ENCODE peak calls at places on chromosomes 1 and 21, in ten cellular contexts. X is coronary artery; R is endothelial cell; V is choroid plexus epithelial cell; B is upper lobe of left lung; N is AG09309; D is H1; M is CD4-positive, alpha-beta T cell; F is fibroblast of pulmonary artery; G is OCI-LY7. S is an unnamed sample.

GRCh38 chr1:211647666-211648065 is 27.8 kb downstream of the NEK2 start:
- DNase-seq in X (no peak), M (no peak), D (no peak), F (no peak), B (no peak), G (no peak), V (no peak), N (no peak), R (no peak), S (no peak)

GRCh38 chr1:159786966-159787365 is 6.2 kb downstream of the DUSP23 start:
- DNase-seq in F (peak; percentile 37), D (no peak), M (no peak), R (no peak), N (no peak), V (no peak), B (no peak), G (no peak), X (no peak), S (no peak)

GRCh38 chr1:11749203-11749689 is 12.7 kb upstream of the C1orf167 start:
- DNase-seq in N (no peak), D (no peak), X (no peak), G (no peak), V (peak; percentile 31), B (peak; percentile 81), M (peak; percentile 32), F (peak; percentile 43), R (peak; percentile 49), S (no peak)

GRCh38 chr1:178612261-178612660 is 99.4 kb downstream of the TEX35 start:
- DNase-seq in G (no peak), D (no peak), V (peak; percentile 72), N (no peak), B (no peak), M (no peak), R (no peak), X (no peak), F (peak; percentile 76), S (no peak)

GRCh38 chr1:157114183-157115121 is 14.8 kb upstream of the ETV3L start:
- DNase-seq in M (no peak), G (no peak), R (no peak), V (no peak), N (no peak), B (no peak), X (no peak), D (no peak), F (no peak), S (no peak)

GRCh38 chr1:112727716-112728115 is 12.6 kb upstream of the PPM1J start:
- DNase-seq in M (no peak), V (no peak), B (no peak), N (no peak), R (no peak), X (no peak), F (no peak), G (no peak), D (no peak), S (no peak)

GRCh38 chr1:15843826-15844572 is 3.5 kb upstream of the SPEN start:
- DNase-seq in M (no peak), V (no peak), D (no peak), R (no peak), N (no peak), X (no peak), B (no peak), G (peak; percentile 88), F (no peak), S (no peak)

GRCh38 chr21:21897275-21897883 is 899.2 kb downstream of the NCAM2 start:
- DNase-seq in V (no peak), R (no peak), X (no peak), N (no peak), B (no peak), D (no peak), G (no peak), F (no peak), M (no peak), S (no peak)

GRCh38 chr21:33915368-33916199 is at the start of gene ATP5PO:
- DNase-seq in X (peak; percentile 99), N (peak; percentile 88), R (peak; percentile 96), G (peak; percentile 98), D (peak; percentile 92), B (peak; percentile 98), V (peak; percentile 99), F (peak; percentile 98), M (peak; percentile 93), S (peak; percentile 83)

GRCh38 chr1:15305366-15305765 is 58.3 kb downstream of the FHAD1 start:
- DNase-seq in V (peak; percentile 67), G (no peak), B (no peak), N (peak; percentile 68), D (no peak), F (peak; percentile 13), M (no peak), X (no peak), R (no peak), S (no peak)

DNA sequence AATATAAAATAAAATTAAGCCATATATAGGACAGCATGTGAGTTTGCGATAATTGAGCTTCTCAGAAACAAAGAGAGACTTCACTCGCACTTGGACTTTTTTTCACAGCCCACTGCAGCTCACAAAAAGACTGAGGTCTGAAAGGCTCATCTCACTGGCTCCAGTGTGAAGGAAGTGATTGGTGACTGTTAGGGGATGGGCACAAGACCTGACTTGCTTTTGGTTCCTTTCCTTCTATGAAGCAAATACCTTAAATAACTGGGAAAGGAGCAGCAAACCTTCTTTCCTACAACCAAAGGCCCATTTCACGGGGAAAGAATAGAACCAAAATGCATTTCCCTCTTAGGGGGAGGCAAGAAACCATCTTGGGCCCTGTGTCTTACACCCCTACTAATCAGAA is 13.1 kb upstream of the TTLL7 start:
- DNase-seq in M (no peak), D (no peak), V (no peak), X (no peak), B (no peak), N (no peak), F (no peak), G (no peak), R (no peak), S (no peak)
- TF ChIP-seq CTCF in M (no peak), D (no peak), V (no peak), X (no peak), B (no peak), N (no peak), F (no peak), G (no peak), R (no peak), S (no peak)

DNA sequence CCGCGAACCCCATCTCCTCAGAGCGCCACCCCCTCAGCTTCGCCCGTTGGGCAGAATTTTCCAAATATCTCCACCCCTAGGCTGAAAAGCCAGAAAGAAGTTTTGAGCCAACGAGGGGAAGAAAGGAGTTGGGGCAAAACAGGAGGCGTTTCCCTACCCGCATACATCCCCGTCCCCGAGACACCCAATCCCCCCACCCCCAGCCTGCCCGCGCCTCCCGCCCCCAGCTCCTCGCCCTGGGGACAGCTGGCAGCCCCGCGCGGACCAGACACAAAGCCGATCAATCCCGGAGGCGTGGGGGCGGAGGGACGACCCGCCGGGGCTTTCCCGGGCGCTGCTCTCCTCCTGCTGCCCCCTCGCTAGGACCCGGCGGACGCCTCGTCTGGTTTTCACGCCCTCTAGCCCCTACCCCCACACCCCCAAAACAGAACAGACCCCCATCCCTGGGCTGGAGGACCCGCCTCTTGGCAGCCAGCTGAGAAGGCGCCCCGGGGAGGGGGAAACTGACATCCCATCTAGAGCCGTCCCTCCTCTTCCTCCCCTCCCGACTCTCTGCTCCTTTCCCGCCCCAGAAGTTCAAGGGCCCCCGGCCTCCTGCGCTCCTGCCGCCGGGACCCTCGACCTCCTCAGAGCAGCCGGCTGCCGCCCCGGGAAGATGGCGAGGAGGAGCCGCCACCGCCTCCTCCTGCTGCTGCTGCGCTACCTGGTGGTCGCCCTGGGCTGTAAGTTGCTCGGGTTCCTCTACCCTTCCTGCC is at the start of gene JAM2:
- DNase-seq in F (peak; percentile 6), R (peak; percentile 41), V (peak; percentile 23), B (peak; percentile 24), M (peak; percentile 20), G (peak; percentile 56), N (no peak), D (no peak), X (no peak), S (no peak)
- TF ChIP-seq CTCF in F (peak; percentile 23), R (peak; percentile 7), V (peak; percentile 45), B (peak; percentile 15), M (no peak), G (peak; percentile 46), N (peak; percentile 24), D (peak; percentile 44), X (peak; percentile 16), S (no peak)

GRCh38 chr1:231757101-231757404 is 130.5 kb downstream of the DISC1 start:
- DNase-seq in R (no peak), D (no peak), X (no peak), V (no peak), F (no peak), B (no peak), M (no peak), N (no peak), G (no peak), S (no peak)
- TF ChIP-seq CTCF in R (peak; percentile 20), D (no peak), X (no peak), V (no peak), F (no peak), B (no peak), M (peak; percentile 72), N (no peak), G (peak; percentile 61), S (no peak)

GRCh38 chr1:1305300-1306069 is 2.2 kb downstream of the ACAP3 start:
- DNase-seq in G (peak; percentile 55), R (no peak), F (peak; percentile 70), X (no peak), D (no peak), N (peak; percentile 24), M (peak; percentile 50), B (peak; percentile 67), V (peak; percentile 75), S (peak; percentile 34)
- TF ChIP-seq CTCF in G (no peak), R (no peak), F (no peak), X (no peak), D (peak; percentile 9), N (no peak), M (no peak), B (peak; percentile 22), V (no peak), S (no peak)

GRCh38 chr1:203135636-203136305 is 8.2 kb downstream of the ADORA1 start:
- DNase-seq in M (no peak), F (no peak), N (no peak), B (no peak), V (no peak), X (no peak), G (no peak), R (no peak), D (no peak), S (no peak)

GRCh38 chr1:203140076-203140475 is 12.6 kb downstream of the ADORA1 start:
- DNase-seq in N (no peak), D (no peak), V (no peak), G (no peak), B (no peak), M (no peak), X (no peak), F (no peak), R (no peak), S (no peak)

GRCh38 chr1:203133969-203134725 is 6.6 kb downstream of the ADORA1 start:
- DNase-seq in V (peak; percentile 23), D (no peak), F (peak; percentile 93), X (no peak), N (no peak), G (no peak), M (no peak), B (peak; percentile 35), R (no peak), S (no peak)

GRCh38 chr1:203137324-203137723 is 9.8 kb downstream of the ADORA1 start:
- DNase-seq in M (no peak), G (no peak), B (no peak), R (no peak), F (no peak), V (no peak), D (no peak), N (no peak), X (no peak), S (no peak)

GRCh38 chr1:203136409-203137042 is 9.0 kb downstream of the ADORA1 start:
- DNase-seq in D (no peak), G (no peak), R (no peak), V (no peak), N (no peak), F (no peak), X (no peak), M (no peak), B (no peak), S (no peak)
- TF ChIP-seq CTCF in D (peak; percentile 43), G (no peak), R (peak; percentile 20), V (no peak), N (no peak), F (no peak), X (no peak), M (no peak), B (no peak), S (no peak)

S was measured in esophagus squamous epithelium.